ENCODE peak calls at places on chromosomes 4 and X, in four cellular contexts. Z, I, R and V are unnamed samples.

GRCh38 chr4:185520119-185520518 is 15.2 kb downstream of the PDLIM3 start:
- DNase-seq in Z (no peak), I (no peak), R (no peak), V (no peak)

GRCh38 chr4:124640037-124640730 is 72.3 kb downstream of the ANKRD50 start:
- DNase-seq in Z (no peak), I (no peak), R (no peak), V (peak; percentile 73)

GRCh38 chr4:29560452-29560851 is 1159.7 kb upstream of the PCDH7 start:
- DNase-seq in Z (no peak), I (no peak), R (no peak), V (no peak)

GRCh38 chr4:153488719-153489384 is 22.7 kb downstream of the TMEM131L start:
- DNase-seq in Z (peak; percentile 45), I (no peak), R (no peak), V (no peak)

GRCh38 chrX:154019061-154019621 is 561 bp downstream of the IRAK1 start:
- DNase-seq in Z (peak; percentile 56), I (no peak), R (no peak), V (no peak)

GRCh38 chr4:59223292-59223941 is 1976.7 kb upstream of the ADGRL3 start:
- DNase-seq in Z (peak; percentile 87), I (no peak), R (no peak), V (no peak)

GRCh38 chr4:188270273-188271069 is 131.2 kb downstream of the TRIML1 start:
- DNase-seq in Z (no peak), I (no peak), R (no peak), V (no peak)

GRCh38 chrX:66638591-66639500 is at the start of gene EDA2R:
- DNase-seq in Z (peak; percentile 10), I (peak; percentile 45), R (no peak), V (peak; percentile 9)

GRCh38 chr4:152380919-152381318 is 155.0 kb downstream of the FBXW7 start:
- DNase-seq in Z (no peak), I (no peak), R (no peak), V (no peak)

GRCh38 chrX:27039332-27039731 is 423.8 kb downstream of the PPP4R3C start:
- DNase-seq in Z (no peak), I (no peak), R (no peak), V (no peak)

GRCh38 chrX:22395372-22395771 is 122.7 kb downstream of the CBLL2 start:
- DNase-seq in Z (no peak), I (no peak), R (no peak), V (no peak)

GRCh38 chrX:19683817-19684216 is 168.5 kb upstream of the MAP3K15 start:
- DNase-seq in Z (no peak), I (no peak), R (no peak), V (no peak)

GRCh38 chr4:576245-576821 is at the start of gene TMEM271:
- DNase-seq in Z (peak; percentile 59), I (no peak), R (no peak), V (no peak)

GRCh38 chr4:104942990-104943758 is 203.5 kb upstream of the TET2 start:
- DNase-seq in Z (no peak), I (no peak), R (no peak), V (no peak)

GRCh38 chr4:168390041-168390440 is 71.5 kb upstream of the DDX60 start:
- DNase-seq in Z (no peak), I (no peak), R (no peak), V (no peak)

GRCh38 chr4:77120888-77121508 is 36.0 kb upstream of the CCNG2 start:
- DNase-seq in Z (no peak), I (no peak), R (no peak), V (no peak)

GRCh38 chr4:17574206-17574605 is 2.8 kb upstream of the LAP3 start:
- DNase-seq in Z (no peak), I (no peak), R (no peak), V (no peak)

GRCh38 chrX:130170752-130171445 is 863 bp upstream of the RAB33A start:
- DNase-seq in Z (peak; percentile 94), I (no peak), R (peak; percentile 70), V (no peak)

GRCh38 chr4:141133146-141134006 is at the start of gene RNF150:
- DNase-seq in Z (peak; percentile 96), I (peak; percentile 71), R (peak; percentile 47), V (peak; percentile 60)

GRCh38 chr4:74499986-74500781 is 55.2 kb downstream of the AREG start:
- DNase-seq in Z (no peak), I (no peak), R (no peak), V (no peak)

GRCh38 chrX:9853307-9853706 is 67.1 kb downstream of the SHROOM2 start:
- DNase-seq in Z (no peak), I (no peak), R (no peak), V (no peak)

GRCh38 chr4:41957634-41958033 is 22.4 kb downstream of the TMEM33 start:
- DNase-seq in Z (peak; percentile 61), I (no peak), R (no peak), V (peak; percentile 6)

GRCh38 chr4:88892646-88893045 is 164.3 kb downstream of the FAM13A start:
- DNase-seq in Z (no peak), I (no peak), R (no peak), V (no peak)

GRCh38 chr4:75545526-75545925 is 10.3 kb upstream of the ODAPH start:
- DNase-seq in Z (no peak), I (no peak), R (no peak), V (no peak)

GRCh38 chr4:48450740-48451139 is 32.4 kb upstream of the SLC10A4 start:
- DNase-seq in Z (no peak), I (no peak), R (no peak), V (no peak)

GRCh38 chr4:2794707-2795557 is 2.0 kb downstream of the SH3BP2 start:
- DNase-seq in Z (no peak), I (no peak), R (peak; percentile 86), V (no peak)

GRCh38 chr4:139711461-139711860 is 45.8 kb downstream of the MGST2 start:
- DNase-seq in Z (no peak), I (no peak), R (no peak), V (no peak)

GRCh38 chr4:93187892-93188291 is 640.7 kb upstream of the ATOH1 start:
- DNase-seq in Z (no peak), I (no peak), R (no peak), V (no peak)

GRCh38 chrX:13023526-13024469 is 20.6 kb downstream of the FAM9C start:
- DNase-seq in Z (no peak), I (no peak), R (no peak), V (no peak)

GRCh38 chrX:119466970-119467369 is 1.3 kb upstream of the SLC25A5 start:
- DNase-seq in Z (no peak), I (no peak), R (no peak), V (no peak)

GRCh38 chr4:2649604-2650114 is 106.5 kb downstream of the TNIP2 start:
- DNase-seq in Z (no peak), I (no peak), R (no peak), V (no peak)

GRCh38 chrX:135384161-135384836 is 37.4 kb upstream of the SMIM10L2A start:
- DNase-seq in Z (no peak), I (no peak), R (no peak), V (no peak)

GRCh38 chr4:108247511-108248088 is 78.9 kb upstream of the LEF1 start:
- DNase-seq in Z (peak; percentile 96), I (no peak), R (peak; percentile 37), V (no peak)

GRCh38 chr4:73836373-73837269 is at the start of gene CXCL6:
- DNase-seq in Z (peak; percentile 65), I (no peak), R (peak; percentile 56), V (no peak)

GRCh38 chr4:15882675-15883086 is 55.9 kb downstream of the FGFBP1 start:
- DNase-seq in Z (peak; percentile 80), I (peak; percentile 16), R (no peak), V (peak; percentile 78)

GRCh38 chrX:49309401-49309981 is 6.0 kb downstream of the GAGE10 start:
- DNase-seq in Z (no peak), I (no peak), R (no peak), V (no peak)